ENCODE peak calls at places on chromosomes 4 and X, in six cellular contexts. Q, F, U, N, Z and B are unnamed samples.

GRCh38 chrX:86348669-86349068 is 200.4 kb downstream of the DACH2 start:
- DNase-seq in U (no peak), F (no peak), N (peak), Z (no peak), Q (no peak), B (no peak)

GRCh38 chr4:5045099-5045498 is 6.2 kb upstream of the STK32B start:
- DNase-seq in U (no peak), Z (no peak), F (peak), N (no peak), Q (no peak), B (no peak)

GRCh38 chr4:150216725-150217124 is 138.5 kb downstream of the DCLK2 start:
- DNase-seq in F (no peak), Q (no peak), Z (no peak), N (no peak), U (no peak), B (no peak)

GRCh38 chr4:15689540-15689939 is 7.9 kb downstream of the FAM200B start:
- DNase-seq in Q (no peak), Z (no peak), F (no peak), U (no peak), N (no peak), B (no peak)

GRCh38 chrX:16628954-16629595 is 20.9 kb upstream of the S100G start:
- DNase-seq in Z (no peak), F (no peak), U (no peak), N (peak), Q (no peak), B (no peak)

GRCh38 chrX:53001958-53002357 is 43.6 kb upstream of the FAM156A start:
- DNase-seq in N (no peak), Q (no peak), F (no peak), U (no peak), Z (no peak), B (no peak)

GRCh38 chrX:15769300-15769954 is 20.9 kb upstream of the ZRSR2 start:
- DNase-seq in Q (no peak), Z (no peak), U (no peak), N (peak), F (no peak), B (no peak)

GRCh38 chrX:72576161-72576896 is 3.7 kb upstream of the HDAC8 start:
- DNase-seq in U (no peak), N (no peak), Q (no peak), Z (no peak), F (no peak), B (no peak)

GRCh38 chrX:38342853-38343778 is 9.3 kb upstream of the OTC start:
- DNase-seq in Z (no peak), N (no peak), F (peak), U (no peak), Q (no peak), B (no peak)

GRCh38 chrX:115350696-115351408 is 61.3 kb downstream of the LUZP4 start:
- DNase-seq in Z (no peak), U (no peak), F (no peak), Q (no peak), N (no peak), B (no peak)

GRCh38 chr4:142405021-142405991 is 440.8 kb downstream of the INPP4B start:
- DNase-seq in N (peak), Z (no peak), Q (peak), F (peak), U (peak), B (no peak)

GRCh38 chrX:74924449-74925209 is 623 bp downstream of the NEXMIF start:
- DNase-seq in N (peak), Z (no peak), U (peak), F (peak), Q (peak), B (peak)

GRCh38 chrX:810186-810585 is 179.6 kb downstream of the SHOX start:
- DNase-seq in U (no peak), N (no peak), Z (peak), F (no peak), Q (no peak), B (peak)

GRCh38 chr4:140004580-140005314 is 149.2 kb downstream of the MAML3 start:
- DNase-seq in N (peak), Q (peak), Z (no peak), F (no peak), U (peak), B (no peak)

GRCh38 chrX:120697053-120697452 is 67.2 kb upstream of the C1GALT1C1 start:
- DNase-seq in Q (no peak), Z (no peak), F (no peak), N (no peak), U (no peak), B (no peak)

GRCh38 chr4:123603165-123603564 is 206.6 kb downstream of the SPRY1 start:
- DNase-seq in F (peak), U (peak), Q (no peak), Z (no peak), N (no peak), B (no peak)

GRCh38 chrX:39661508-39661907 is 436.2 kb downstream of the BCOR start:
- DNase-seq in Q (no peak), Z (no peak), U (no peak), N (no peak), F (no peak), B (no peak)

GRCh38 chr4:99945718-99946345 is 586 bp downstream of the DNAJB14 start:
- DNase-seq in F (no peak), Q (no peak), Z (no peak), N (peak), U (peak), B (no peak)

GRCh38 chr4:124060261-124060918 is 652.1 kb downstream of the ANKRD50 start:
- DNase-seq in Z (peak), N (peak), Q (peak), U (peak), F (peak), B (no peak)

GRCh38 chrX:123736333-123736921 is 3.6 kb upstream of the THOC2 start:
- DNase-seq in Z (no peak), U (no peak), Q (no peak), N (no peak), F (no peak), B (no peak)

GRCh38 chrX:44903842-44904530 is 31.0 kb downstream of the KDM6A start:
- DNase-seq in Z (no peak), U (no peak), Q (no peak), N (no peak), F (no peak), B (no peak)

GRCh38 chrX:8349816-8350544 is 114.7 kb upstream of the VCX3B start:
- DNase-seq in Z (no peak), F (no peak), Q (no peak), N (no peak), U (no peak), B (no peak)

DNA sequence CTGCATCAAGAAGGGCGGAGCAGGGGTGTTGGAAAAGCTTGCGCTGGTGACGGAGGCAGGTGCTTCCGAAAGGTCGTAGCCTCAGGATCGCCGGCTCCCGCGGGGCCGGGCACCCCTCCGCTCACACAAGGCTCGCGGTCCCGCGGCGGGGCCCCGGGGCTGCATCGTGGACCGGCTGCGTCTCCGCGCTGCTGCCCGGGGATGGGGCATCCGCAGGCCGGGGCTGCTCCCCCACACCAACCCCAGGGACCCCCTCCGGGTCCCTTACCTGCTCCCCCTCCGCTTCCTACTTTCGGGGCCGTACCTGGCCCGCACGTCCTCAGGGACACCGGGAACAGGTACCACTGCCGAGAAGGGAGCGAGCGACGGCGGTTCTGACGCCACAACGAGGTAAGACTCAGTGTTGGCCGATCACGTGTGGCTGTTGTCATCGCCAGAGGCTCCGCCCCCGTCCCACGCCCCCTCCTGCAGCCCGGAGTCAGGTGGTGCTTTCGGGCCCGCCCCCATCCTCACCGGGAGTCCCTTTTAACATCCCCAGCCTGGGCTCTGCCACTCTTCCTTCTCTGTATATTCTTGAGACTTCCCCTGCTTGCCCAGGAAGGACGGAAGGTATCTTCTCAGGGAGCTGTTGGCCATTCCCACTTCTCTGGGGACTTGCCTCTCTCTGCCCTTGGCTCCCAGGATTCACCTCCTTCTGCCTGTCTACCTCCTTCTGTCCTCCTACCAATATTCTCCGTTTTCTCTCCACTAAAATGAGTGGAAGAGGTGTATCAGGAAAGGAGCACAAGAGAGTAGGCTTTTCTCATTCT is at the start of gene BEX2:
- DNase-seq in U (peak), N (peak), Z (no peak), Q (peak), F (peak), B (peak)
- TF ChIP-seq POLR2AphosphoS5 in U (peak), N (peak), Z (peak), Q (peak), F (peak), B (peak)

DNA sequence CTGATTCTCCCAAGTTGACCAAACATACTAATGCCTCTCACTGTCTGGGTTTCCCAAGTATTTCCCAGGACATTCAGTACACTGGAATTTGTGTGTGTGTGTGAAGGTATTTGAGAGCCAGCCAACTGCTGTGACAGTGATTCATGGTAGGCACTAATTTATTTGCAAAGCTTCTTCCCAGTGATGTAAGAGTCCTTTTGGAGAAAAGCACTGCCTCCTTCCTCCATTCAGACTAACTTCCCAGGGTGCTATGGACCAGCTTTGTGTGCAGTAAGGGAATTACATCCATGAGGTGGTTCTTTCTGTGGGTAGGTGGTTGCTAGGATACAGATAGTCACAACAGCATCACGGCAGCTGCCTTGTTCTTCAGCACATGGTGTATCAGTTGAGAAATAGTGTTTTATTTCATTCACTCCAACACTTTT is 8.7 kb downstream of the EGF start:
- DNase-seq in Q (no peak), U (no peak), N (peak), Z (no peak), F (no peak), B (no peak)
- H3K27ac ChIP-seq in Q (peak), U (no peak), N (no peak), Z (peak), F (no peak), B (no peak)

GRCh38 chr4:78227411-78228057 is 170.4 kb downstream of the FRAS1 start:
- DNase-seq in Q (no peak), F (no peak), U (no peak), Z (no peak), N (no peak), B (no peak)

GRCh38 chr4:78222575-78223186 is 165.6 kb downstream of the FRAS1 start:
- DNase-seq in U (no peak), F (no peak), Z (no peak), Q (no peak), N (peak), B (no peak)

GRCh38 chr4:78220283-78220682 is 163.2 kb downstream of the FRAS1 start:
- DNase-seq in U (no peak), Q (no peak), N (no peak), F (no peak), Z (no peak), B (no peak)

GRCh38 chr4:78226279-78226678 is 169.2 kb downstream of the FRAS1 start:
- DNase-seq in U (no peak), Q (no peak), F (no peak), N (no peak), Z (no peak), B (no peak)

GRCh38 chr4:78225236-78225635 is 168.1 kb downstream of the FRAS1 start:
- DNase-seq in U (peak), Q (no peak), N (no peak), Z (no peak), F (no peak), B (no peak)
- TF ChIP-seq POLR2AphosphoS5 in U (no peak), Q (no peak), N (no peak), Z (no peak), F (no peak), B (no peak)

GRCh38 chrX:30889147-30890125 is at the start of gene TAB3:
- DNase-seq in Z (peak), N (peak), F (peak), Q (peak), U (peak), B (peak)
- H3K27ac ChIP-seq in Z (peak), N (no peak), F (peak), Q (peak), U (peak), B (peak)

GRCh38 chr4:6731301-6731641 is 15.3 kb downstream of the BLOC1S4 start:
- DNase-seq in N (no peak), U (no peak), Q (no peak), Z (no peak), F (no peak), B (no peak)

GRCh38 chr4:6734165-6734786 is 18.3 kb downstream of the BLOC1S4 start:
- DNase-seq in N (no peak), U (no peak), F (no peak), Z (no peak), Q (no peak), B (no peak)

GRCh38 chr4:6733358-6734164 is 17.6 kb downstream of the BLOC1S4 start:
- DNase-seq in F (no peak), Z (no peak), U (no peak), Q (no peak), N (no peak), B (no peak)

GRCh38 chr4:6731780-6732179 is 15.8 kb downstream of the BLOC1S4 start:
- DNase-seq in F (no peak), N (no peak), Z (no peak), U (no peak), Q (no peak), B (no peak)

GRCh38 chr4:6732441-6733357 is 16.7 kb downstream of the BLOC1S4 start:
- DNase-seq in U (peak), Q (peak), Z (no peak), F (peak), N (no peak), B (no peak)
- TF ChIP-seq POLR2AphosphoS5 in U (peak), Q (no peak), Z (peak), F (peak), N (no peak), B (peak)